ENCODE peak calls at places on chromosomes 5 and 9, in ten cellular contexts. O is upper lobe of right lung; N is hepatocyte; C is neuronal stem cell; B is body of pancreas; F is neural progenitor cell; R is CD4-positive, CD25-positive, alpha-beta regulatory T cell; H is lower lobe of right lung; Z is dorsolateral prefrontal cortex; S is SK-N-SH. I is an unnamed sample.

GRCh38 chr9:136342191-136343120 is 15.1 kb downstream of the GPSM1 start:
- DNase-seq in H (peak), B (peak), F (peak), R (peak), C (peak), S (peak), Z (peak), N (peak), O (peak), I (peak)

GRCh38 chr5:113043491-113043931 is 66.9 kb downstream of the DCP2 start:
- DNase-seq in H (no peak), Z (no peak), O (no peak), B (peak), C (no peak), S (peak), R (no peak), F (peak), N (peak), I (no peak)

GRCh38 chr9:107712390-107712789 is 222.8 kb upstream of the KLF4 start:
- DNase-seq in S (no peak), N (peak), R (no peak), C (no peak), H (no peak), F (no peak), Z (no peak), B (no peak), O (no peak), I (no peak)

GRCh38 chr5:66840527-66841013 is 244.4 kb downstream of the MAST4 start:
- DNase-seq in Z (no peak), R (peak), S (no peak), H (no peak), B (no peak), F (no peak), O (no peak), N (no peak), C (no peak), I (no peak)

GRCh38 chr5:144598451-144599068 is 427.9 kb downstream of the KCTD16 start:
- DNase-seq in R (no peak), F (peak), S (peak), C (no peak), N (no peak), O (peak), B (peak), Z (no peak), H (no peak), I (no peak)

GRCh38 chr9:106708147-106708838 is 154.7 kb upstream of the ZNF462 start:
- DNase-seq in C (no peak), B (no peak), N (no peak), R (no peak), F (no peak), H (no peak), Z (no peak), S (no peak), O (no peak), I (no peak)

GRCh38 chr9:93048706-93049448 is 9.6 kb upstream of the SUSD3 start:
- DNase-seq in H (no peak), F (no peak), C (no peak), Z (no peak), N (no peak), S (no peak), R (no peak), B (no peak), O (no peak), I (no peak)

GRCh38 chr5:42715791-42716190 is 40.8 kb upstream of the CCDC152 start:
- DNase-seq in C (no peak), R (no peak), H (no peak), Z (no peak), F (no peak), O (no peak), N (no peak), S (no peak), B (no peak), I (no peak)

GRCh38 chr5:134552301-134552700 is 26.8 kb downstream of the JADE2 start:
- DNase-seq in S (no peak), C (no peak), R (no peak), B (peak), Z (no peak), H (no peak), N (no peak), F (no peak), O (no peak), I (no peak)

GRCh38 chr9:13705356-13705755 is 425.9 kb upstream of the MPDZ start:
- DNase-seq in F (no peak), R (no peak), C (no peak), S (no peak), O (no peak), B (no peak), N (peak), H (no peak), Z (no peak), I (no peak)

GRCh38 chr9:8259028-8259427 is 459.4 kb upstream of the DMAC1 start:
- DNase-seq in Z (no peak), O (no peak), S (no peak), F (peak), B (no peak), N (no peak), C (no peak), R (no peak), H (no peak), I (no peak)

GRCh38 chr9:137276757-137277328 is 683 bp upstream of the TOR4A start:
- DNase-seq in H (peak), R (no peak), B (peak), S (no peak), Z (no peak), N (peak), O (peak), C (no peak), F (peak), I (peak)

GRCh38 chr5:124849774-124850173 is 103.3 kb upstream of the ZNF608 start:
- DNase-seq in O (no peak), R (no peak), H (no peak), Z (no peak), S (no peak), C (no peak), F (no peak), N (no peak), B (no peak), I (no peak)

GRCh38 chr9:99288830-99289229 is 66.7 kb downstream of the SEC61B start:
- DNase-seq in O (no peak), B (no peak), F (no peak), H (no peak), C (no peak), Z (no peak), R (no peak), S (no peak), N (no peak), I (no peak)

GRCh38 chr5:21613971-21614488 is 1239.1 kb downstream of the CDH12 start:
- DNase-seq in C (no peak), S (no peak), B (no peak), R (no peak), H (no peak), F (peak), N (no peak), O (no peak), Z (no peak), I (no peak)

GRCh38 chr9:111992523-111992922 is 95.9 kb downstream of the UGCG start:
- DNase-seq in O (no peak), N (no peak), B (no peak), F (no peak), Z (no peak), S (no peak), H (no peak), C (no peak), R (peak), I (no peak)

GRCh38 chr5:98772415-98773213 is 849 bp upstream of the RGMB start:
- DNase-seq in F (peak), S (peak), C (peak), B (peak), Z (peak), O (peak), N (peak), H (peak), R (peak), I (peak)

GRCh38 chr9:27870404-27870803 is 297.1 kb upstream of the C9orf72 start:
- DNase-seq in Z (no peak), C (no peak), R (no peak), S (no peak), N (peak), F (no peak), O (no peak), H (no peak), B (no peak), I (no peak)

GRCh38 chr5:82312373-82312856 is 34.3 kb upstream of the RPS23 start:
- DNase-seq in B (peak), R (peak), F (peak), N (peak), H (no peak), O (no peak), S (peak), C (peak), Z (peak), I (peak)

GRCh38 chr9:114386886-114387677 is 700 bp downstream of the AKNA start:
- DNase-seq in O (no peak), N (peak), C (no peak), B (no peak), Z (no peak), R (peak), F (no peak), H (peak), S (no peak), I (no peak)

GRCh38 chr5:175686826-175687225 is 29.0 kb downstream of the HRH2 start:
- DNase-seq in F (no peak), H (no peak), N (no peak), Z (no peak), O (no peak), C (no peak), B (no peak), S (no peak), R (no peak), I (no peak)

GRCh38 chr5:122099060-122099790 is 21.2 kb upstream of the LOX start:
- DNase-seq in R (no peak), F (no peak), B (no peak), O (no peak), S (no peak), C (no peak), N (peak), Z (no peak), H (no peak), I (no peak)

GRCh38 chr9:119283118-119283794 is 86.0 kb downstream of the BRINP1 start:
- DNase-seq in S (no peak), F (peak), R (no peak), C (no peak), H (no peak), O (no peak), B (no peak), N (peak), Z (peak), I (no peak)

GRCh38 chr5:1030801-1031271 is 22.2 kb downstream of the NKD2 start:
- DNase-seq in R (no peak), O (no peak), Z (no peak), N (no peak), B (no peak), F (no peak), C (no peak), H (peak), S (peak), I (no peak)

GRCh38 chr9:82247318-82247717 is 258.7 kb downstream of the SPATA31D1 start:
- DNase-seq in H (peak), S (no peak), B (no peak), F (no peak), C (no peak), N (no peak), Z (no peak), R (no peak), O (no peak), I (no peak)

GRCh38 chr5:107359916-107360234 is 310.9 kb downstream of the EFNA5 start:
- DNase-seq in Z (no peak), O (no peak), B (no peak), R (no peak), C (no peak), F (no peak), S (no peak), N (no peak), H (no peak), I (no peak)

GRCh38 chr5:74441616-74442015 is 198.9 kb downstream of the ENC1 start:
- DNase-seq in S (peak), N (no peak), F (no peak), Z (no peak), C (no peak), O (no peak), B (no peak), R (no peak), H (no peak), I (peak)

GRCh38 chr5:168328804-168329203 is 37.4 kb downstream of the WWC1 start:
- DNase-seq in R (no peak), F (peak), S (no peak), O (no peak), C (no peak), B (peak), H (no peak), N (peak), Z (no peak), I (no peak)

GRCh38 chr9:133999866-134000265 is 7.7 kb upstream of the VAV2 start:
- DNase-seq in O (no peak), S (no peak), R (no peak), Z (no peak), C (no peak), F (no peak), H (no peak), N (no peak), B (no peak), I (no peak)

GRCh38 chr9:650362-650761 is 191.1 kb upstream of the DMRT1 start:
- DNase-seq in Z (no peak), S (no peak), N (no peak), C (no peak), O (no peak), B (no peak), F (peak), R (peak), H (no peak), I (no peak)

GRCh38 chr9:105296889-105297288 is 52.4 kb downstream of the SLC44A1 start:
- DNase-seq in F (peak), R (no peak), B (no peak), N (peak), O (no peak), C (peak), Z (no peak), S (no peak), H (no peak), I (no peak)

GRCh38 chr9:35488019-35488418 is 1.9 kb upstream of the RUSC2 start:
- DNase-seq in S (no peak), F (no peak), N (no peak), C (no peak), B (no peak), O (no peak), R (no peak), H (no peak), Z (no peak), I (no peak)

GRCh38 chr9:35488566-35489312 is 1.2 kb upstream of the RUSC2 start:
- DNase-seq in B (peak), F (no peak), C (no peak), R (no peak), O (no peak), Z (no peak), S (no peak), N (no peak), H (no peak), I (no peak)

GRCh38 chr9:35490910-35491465 is 1.1 kb downstream of the RUSC2 start:
- DNase-seq in R (no peak), C (no peak), N (peak), S (no peak), Z (no peak), F (peak), H (no peak), O (no peak), B (no peak), I (no peak)

GRCh38 chr9:35490155-35490909 is 421 bp downstream of the RUSC2 start:
- DNase-seq in N (peak), H (peak), O (no peak), B (peak), R (no peak), Z (no peak), F (peak), C (no peak), S (peak), I (peak)

GRCh38 chr9:35489313-35490154 is at the start of gene RUSC2:
- DNase-seq in N (peak), S (peak), H (peak), B (peak), O (peak), R (peak), F (peak), Z (peak), C (peak), I (peak)
- H3K27ac ChIP-seq in N (peak), S (peak), H (peak), B (peak), O (peak), R (no peak), F (no peak), Z (peak), C (no peak), I (peak)

DNA sequence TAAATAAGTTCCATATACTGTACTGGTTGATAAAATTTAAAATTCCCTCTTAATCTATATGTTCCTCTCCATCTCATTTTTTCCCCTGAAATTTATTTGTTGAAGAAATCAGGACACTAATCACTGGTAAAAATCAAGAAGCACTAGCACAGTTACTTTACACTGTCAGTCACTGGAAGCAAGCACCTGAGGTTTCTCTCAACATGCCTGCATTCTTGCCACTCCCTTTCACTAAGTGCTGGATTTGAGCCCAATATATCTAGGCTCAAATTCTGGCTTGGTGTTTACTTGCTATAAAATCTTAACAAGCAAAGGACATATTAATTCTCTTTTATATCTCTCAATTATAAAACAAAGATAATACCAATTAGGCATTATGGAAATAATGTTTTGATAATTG is 58.7 kb downstream of the DIAPH1 start:
- DNase-seq in Z (no peak), S (no peak), F (no peak), O (no peak), N (peak), C (no peak), H (no peak), B (peak), R (no peak), I (no peak)
- H3K4me3 ChIP-seq in Z (peak), S (peak), F (peak), O (no peak), N (no peak), C (no peak), H (no peak), B (no peak), R (no peak), I (peak)

DNA sequence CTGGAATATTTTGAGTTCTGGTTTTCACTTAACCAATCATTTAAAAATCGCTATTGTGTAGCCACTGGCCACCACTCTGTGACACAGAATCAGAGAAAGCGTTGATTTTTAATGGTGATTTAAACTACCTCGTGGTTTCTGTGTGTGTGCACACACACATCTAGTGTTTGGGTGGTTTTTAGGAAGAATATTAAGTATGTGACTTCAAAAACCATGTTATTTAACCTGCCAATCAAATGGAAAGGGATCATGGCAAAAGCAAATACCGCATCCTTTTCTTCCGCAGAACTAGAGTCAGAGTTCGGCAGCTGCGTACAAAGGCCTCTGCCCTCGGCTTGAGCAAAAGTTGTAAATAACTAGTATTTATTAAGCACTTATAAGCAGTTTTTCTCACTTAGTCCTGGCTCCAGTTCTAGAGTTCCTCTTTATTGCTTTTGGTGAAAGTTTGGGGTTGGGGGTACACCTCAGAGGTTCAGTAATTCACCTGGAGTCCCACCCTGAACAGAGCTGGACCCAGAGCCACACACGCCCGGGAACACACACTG is 40.6 kb downstream of the HABP4 start:
- DNase-seq in H (no peak), N (no peak), B (no peak), R (no peak), Z (no peak), S (no peak), F (no peak), C (no peak), O (no peak), I (no peak)
- H3K27ac ChIP-seq in H (no peak), N (peak), B (no peak), R (no peak), Z (no peak), S (no peak), F (no peak), C (no peak), O (no peak), I (no peak)

GRCh38 chr5:97098864-97099454 is 43.5 kb downstream of the LIX1 start:
- DNase-seq in F (no peak), C (no peak), R (no peak), H (no peak), O (no peak), Z (no peak), B (no peak), N (no peak), S (no peak), I (no peak)

GRCh38 chr5:97096096-97096648 is 46.2 kb downstream of the LIX1 start:
- DNase-seq in H (no peak), B (no peak), Z (no peak), F (no peak), R (no peak), N (no peak), O (no peak), S (no peak), C (no peak), I (no peak)

GRCh38 chr5:97094579-97095317 is 47.7 kb downstream of the LIX1 start:
- DNase-seq in O (no peak), S (no peak), H (no peak), Z (no peak), R (peak), N (no peak), B (no peak), C (no peak), F (no peak), I (no peak)

GRCh38 chr5:97095318-97095732 is 47.1 kb downstream of the LIX1 start:
- DNase-seq in H (no peak), B (no peak), Z (no peak), S (no peak), C (no peak), O (no peak), R (no peak), F (no peak), N (no peak), I (no peak)

GRCh38 chr5:97097348-97098220 is 44.8 kb downstream of the LIX1 start:
- DNase-seq in S (no peak), N (no peak), Z (no peak), B (no peak), H (no peak), C (no peak), R (no peak), F (peak), O (no peak), I (no peak)
- H3K4me3 ChIP-seq in S (no peak), N (no peak), Z (no peak), B (no peak), H (no peak), C (no peak), R (no peak), F (no peak), O (no peak), I (no peak)

GRCh38 chr5:132873930-132874271 is 433 bp downstream of the LEAP2 start:
- DNase-seq in F (no peak), B (no peak), H (no peak), N (no peak), S (no peak), Z (no peak), C (no peak), O (no peak), R (no peak), I (no peak)

GRCh38 chr5:132876020-132876759 is 2.7 kb downstream of the LEAP2 start:
- DNase-seq in Z (no peak), O (no peak), R (no peak), F (no peak), N (no peak), C (no peak), B (no peak), S (no peak), H (no peak), I (no peak)

GRCh38 chr5:132873119-132873929 is at the start of gene LEAP2:
- DNase-seq in O (no peak), B (peak), F (no peak), C (no peak), N (peak), Z (no peak), R (no peak), H (no peak), S (no peak), I (no peak)

GRCh38 chr5:132877938-132878337 is 4.5 kb downstream of the LEAP2 start:
- DNase-seq in B (no peak), O (no peak), N (peak), H (no peak), F (no peak), S (no peak), R (no peak), C (no peak), Z (no peak), I (no peak)

GRCh38 chr5:132877466-132877865 is 4.0 kb downstream of the LEAP2 start:
- DNase-seq in F (no peak), R (no peak), Z (no peak), N (no peak), S (no peak), C (no peak), B (no peak), H (no peak), O (no peak), I (no peak)
- H3K27ac ChIP-seq in F (no peak), R (no peak), Z (no peak), N (no peak), S (no peak), C (no peak), B (peak), H (no peak), O (no peak), I (no peak)

I was measured in WERI-Rb-1.